ENCODE peak calls at places on chromosomes 3 and 15, in four cellular contexts. L, F, X and C are unnamed samples.

GRCh38 chr3:133237380-133237779 is 162.5 kb upstream of the BFSP2 start:
- DNase-seq in L (no peak), X (no peak), F (no peak), C (no peak)

GRCh38 chr3:114319453-114319852 is 25.6 kb downstream of the TIGIT start:
- DNase-seq in X (no peak), L (peak; percentile 86), F (peak; percentile 32), C (peak; percentile 87)

GRCh38 chr15:92907880-92908279 is 7.8 kb downstream of the CHD2 start:
- DNase-seq in L (peak; percentile 94), F (no peak), X (no peak), C (no peak)

GRCh38 chr3:16849240-16849639 is 35.5 kb upstream of the PLCL2 start:
- DNase-seq in X (no peak), F (peak; percentile 33), L (peak; percentile 75), C (no peak)

GRCh38 chr3:41026394-41027177 is 172.7 kb upstream of the CTNNB1 start:
- DNase-seq in X (no peak), F (no peak), L (peak; percentile 58), C (no peak)

GRCh38 chr3:136819784-136820640 is 1.1 kb downstream of the SLC35G2 start:
- DNase-seq in L (peak; percentile 74), F (peak; percentile 27), X (peak; percentile 70), C (peak; percentile 42)

GRCh38 chr3:107271787-107272387 is 105.4 kb upstream of the CCDC54 start:
- DNase-seq in F (no peak), L (peak; percentile 40), X (no peak), C (no peak)

GRCh38 chr3:46065294-46065705 is 38.0 kb upstream of the XCR1 start:
- DNase-seq in X (peak; percentile 93), L (no peak), F (no peak), C (no peak)

GRCh38 chr15:41115088-41115651 is 910 bp downstream of the INO80 start:
- DNase-seq in L (peak; percentile 66), X (no peak), F (peak; percentile 38), C (peak; percentile 15)

GRCh38 chr3:58529516-58530353 is 7.3 kb downstream of the ACOX2 start:
- DNase-seq in L (no peak), X (peak; percentile 12), F (peak; percentile 51), C (peak; percentile 67)

GRCh38 chr3:31364711-31365110 is 168.0 kb upstream of the STT3B start:
- DNase-seq in L (peak; percentile 81), X (no peak), F (no peak), C (no peak)

GRCh38 chr15:63041982-63042878 is at the start of gene TPM1:
- DNase-seq in X (no peak), F (peak; percentile 94), L (peak; percentile 95), C (peak; percentile 91)

GRCh38 chr15:37764733-37765191 is 169.7 kb upstream of the TMCO5A start:
- DNase-seq in X (peak; percentile 23), F (no peak), L (peak; percentile 54), C (peak; percentile 9)

GRCh38 chr3:169980055-169980454 is 13.4 kb downstream of the SEC62 start:
- DNase-seq in L (peak; percentile 24), X (no peak), F (no peak), C (no peak)

DNA sequence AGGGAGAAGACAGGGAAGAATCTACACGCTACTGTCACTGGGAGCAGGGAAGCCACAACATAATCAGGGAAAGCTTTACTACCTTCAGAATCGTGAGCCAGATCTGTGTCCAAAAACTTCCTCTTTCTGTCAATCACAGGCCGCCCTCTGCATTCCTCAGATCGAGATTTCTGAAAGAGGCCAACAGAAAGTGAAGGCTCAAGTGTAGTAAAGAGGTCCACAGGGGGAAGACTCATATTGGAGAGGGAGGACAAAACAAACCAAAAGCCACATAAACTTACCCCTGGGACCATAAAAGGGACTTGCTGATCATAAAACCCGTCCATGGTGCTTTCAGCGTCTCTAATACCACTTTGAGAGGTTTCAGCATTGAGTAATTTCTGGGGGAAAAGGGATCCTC is 3.3 kb downstream of the ETV5 start:
- DNase-seq in F (no peak), L (no peak), X (no peak), C (no peak)
- H3K4me1 ChIP-seq in F (peaks cover 25% of the 10 kb centered on the region), L (peaks cover 18% of the 10 kb centered on the region), X (peaks cover 20% of the 10 kb centered on the region), C (peaks cover 7% of the 10 kb centered on the region)

DNA sequence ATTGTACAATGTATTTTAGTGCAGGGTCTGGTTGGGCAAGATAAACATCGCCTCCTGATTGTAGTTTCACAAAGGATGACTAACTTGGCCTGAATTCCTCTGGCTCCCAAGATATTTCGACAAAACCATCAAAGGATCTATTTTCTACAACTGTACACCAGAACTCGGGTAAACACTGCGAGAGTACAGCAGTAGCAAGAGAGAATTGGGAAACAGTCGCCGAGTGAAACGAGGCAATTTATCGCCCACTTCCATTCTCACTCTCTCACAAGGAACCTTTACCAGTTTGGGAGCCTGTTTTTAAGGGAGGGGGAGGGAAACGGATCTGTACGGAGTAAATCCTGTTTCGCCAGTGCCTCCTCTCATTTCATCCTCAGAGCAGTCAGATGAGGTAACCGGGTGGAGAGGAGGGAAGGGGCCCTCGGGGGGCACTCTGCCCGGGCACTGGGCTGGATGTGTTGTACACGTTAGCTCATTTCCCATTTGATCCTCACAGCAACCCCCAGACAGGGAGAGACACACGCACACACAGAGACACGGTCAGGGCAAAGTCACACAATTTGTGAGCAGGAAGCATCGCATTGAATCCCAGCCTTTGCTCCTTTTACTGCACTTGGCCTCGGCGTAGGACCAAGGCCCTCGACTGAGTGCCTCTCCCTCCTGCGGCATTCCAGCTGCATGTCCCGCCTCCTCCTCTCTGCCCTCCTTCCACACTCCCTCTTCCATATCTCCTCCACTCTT is 120.1 kb downstream of the LIPC start:
- DNase-seq in F (no peak), X (no peak), L (peak; percentile 98), C (no peak)
- H3K4me3 ChIP-seq in F (no peak overlapping the region), X (no peak overlapping the region), L (peak overlapping the region; percentile 1), C (no peak overlapping the region)

DNA sequence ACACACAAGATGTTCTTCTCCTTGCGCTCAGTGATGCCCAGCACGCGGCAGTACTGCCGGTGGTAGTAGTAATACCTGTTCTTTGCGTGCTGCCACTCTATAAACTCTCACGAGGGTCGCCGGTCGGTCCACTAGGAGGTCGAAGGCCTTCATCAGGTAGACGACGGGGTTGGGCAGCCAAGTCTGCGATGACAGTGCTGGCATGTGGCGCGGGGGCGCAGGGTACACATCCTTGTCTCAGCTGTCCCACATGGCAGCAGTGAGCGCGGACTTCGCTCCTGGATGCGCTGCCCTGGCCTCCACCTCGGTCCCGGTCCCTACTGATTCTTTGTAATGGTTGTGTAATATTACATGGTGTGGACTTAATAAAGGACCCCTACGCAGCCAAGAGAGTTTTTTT is 50.1 kb upstream of the CGNL1 start:
- DNase-seq in L (no peak), X (no peak), F (no peak), C (no peak)
- H3K9ac ChIP-seq in L (no peak overlapping the region), X (no peak overlapping the region), F (no peak overlapping the region), C (no peak overlapping the region)

DNA sequence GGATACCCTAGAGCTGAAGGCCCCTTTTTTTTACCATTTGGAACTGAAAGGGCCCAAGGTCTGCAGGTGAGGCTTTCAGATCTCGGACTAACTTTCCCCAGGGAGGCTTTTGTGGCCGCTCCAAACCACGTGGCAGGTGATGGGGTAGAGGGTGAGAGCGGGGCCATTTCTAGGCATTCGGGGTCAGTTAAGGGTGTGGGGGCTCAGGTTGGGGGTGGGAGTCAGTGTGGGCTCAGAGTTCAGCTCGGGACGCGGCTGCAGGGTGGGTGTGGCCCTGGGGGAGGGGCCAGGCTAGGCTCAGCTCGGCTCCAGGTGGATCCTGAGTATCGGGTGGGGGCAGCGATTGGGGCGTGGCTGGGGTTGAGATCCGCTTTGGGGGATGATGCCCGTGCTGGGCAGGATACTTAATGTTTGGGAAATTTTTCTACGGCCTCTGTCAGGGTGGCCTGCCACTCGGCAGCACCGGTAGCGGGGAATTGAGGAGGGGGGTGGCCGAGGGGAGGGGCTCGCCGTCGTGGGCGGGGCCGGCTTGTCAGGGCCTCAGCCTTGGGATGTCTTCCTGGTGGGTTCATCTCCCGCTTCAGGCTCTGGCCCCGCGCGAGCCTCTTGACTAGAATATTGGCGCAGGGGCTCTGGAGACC is 2.5 kb downstream of the KLF13 start:
- DNase-seq in F (no peak), L (no peak), X (peak; percentile 39), C (no peak)
- H3K4me1 ChIP-seq in F (peaks cover 6% of the 10 kb centered on the region), L (no peaks in the 10 kb centered on the region), X (peaks cover 67% of the 10 kb centered on the region), C (peaks cover 9% of the 10 kb centered on the region)